ENCODE peak calls at places on chromosome 11, in five cellular contexts. Q is mammary epithelial cell, T is fibroblast of lung, W is GM12878, N is PC-9. Z is an unnamed sample.

GRCh38 chr11:64854534-64855502 is 10.4 kb upstream of the CDC42BPG start:
- DNase-seq in W (no peak), Q (peak), N (peak), T (peak), Z (peak)

GRCh38 chr11:69848196-69848595 is 29.0 kb upstream of the FGF3 start:
- DNase-seq in W (no peak), N (no peak), T (peak), Q (peak), Z (peak)

GRCh38 chr11:113043704-113044103 is 82.5 kb downstream of the NCAM1 start:
- DNase-seq in Q (no peak), N (no peak), W (no peak), T (no peak), Z (no peak)

GRCh38 chr11:63574856-63575602 is 11.8 kb upstream of the PLAAT2 start:
- DNase-seq in Q (no peak), W (no peak), T (peak), N (no peak), Z (no peak)

GRCh38 chr11:82546556-82547162 is 187.0 kb downstream of the FAM181B start:
- DNase-seq in Q (no peak), T (no peak), W (no peak), N (no peak), Z (no peak)

GRCh38 chr11:60905047-60905446 is 1.3 kb downstream of the PRPF19 start:
- DNase-seq in Q (no peak), T (no peak), W (no peak), N (no peak), Z (peak)

GRCh38 chr11:120652705-120653335 is 141.3 kb downstream of the GRIK4 start:
- DNase-seq in W (no peak), Q (no peak), T (peak), N (no peak), Z (peak)

GRCh38 chr11:124285610-124286344 is 28.0 kb downstream of the OR8D1 start:
- DNase-seq in T (peak), W (no peak), N (no peak), Q (peak), Z (peak)

GRCh38 chr11:65212226-65212801 is 30.6 kb downstream of the CAPN1 start:
- DNase-seq in N (no peak), W (no peak), Q (no peak), T (no peak), Z (no peak)

GRCh38 chr11:118529584-118530175 is 1.3 kb upstream of the TMEM25 start:
- DNase-seq in T (no peak), Q (no peak), W (no peak), N (no peak), Z (no peak)

GRCh38 chr11:111097191-111097590 is 148.3 kb upstream of the POU2AF2 start:
- DNase-seq in Q (no peak), W (no peak), T (peak), N (peak), Z (peak)

GRCh38 chr11:116840224-116840745 is 2.9 kb upstream of the APOA1 start:
- DNase-seq in N (no peak), T (peak), Q (no peak), W (no peak), Z (no peak)

GRCh38 chr11:125141686-125142535 is 22.6 kb upstream of the PKNOX2 start:
- DNase-seq in T (peak), W (no peak), Q (no peak), N (peak), Z (peak)

GRCh38 chr11:63961608-63962412 is 12.6 kb upstream of the COX8A start:
- DNase-seq in W (no peak), Q (peak), N (no peak), T (peak), Z (no peak)

DNA sequence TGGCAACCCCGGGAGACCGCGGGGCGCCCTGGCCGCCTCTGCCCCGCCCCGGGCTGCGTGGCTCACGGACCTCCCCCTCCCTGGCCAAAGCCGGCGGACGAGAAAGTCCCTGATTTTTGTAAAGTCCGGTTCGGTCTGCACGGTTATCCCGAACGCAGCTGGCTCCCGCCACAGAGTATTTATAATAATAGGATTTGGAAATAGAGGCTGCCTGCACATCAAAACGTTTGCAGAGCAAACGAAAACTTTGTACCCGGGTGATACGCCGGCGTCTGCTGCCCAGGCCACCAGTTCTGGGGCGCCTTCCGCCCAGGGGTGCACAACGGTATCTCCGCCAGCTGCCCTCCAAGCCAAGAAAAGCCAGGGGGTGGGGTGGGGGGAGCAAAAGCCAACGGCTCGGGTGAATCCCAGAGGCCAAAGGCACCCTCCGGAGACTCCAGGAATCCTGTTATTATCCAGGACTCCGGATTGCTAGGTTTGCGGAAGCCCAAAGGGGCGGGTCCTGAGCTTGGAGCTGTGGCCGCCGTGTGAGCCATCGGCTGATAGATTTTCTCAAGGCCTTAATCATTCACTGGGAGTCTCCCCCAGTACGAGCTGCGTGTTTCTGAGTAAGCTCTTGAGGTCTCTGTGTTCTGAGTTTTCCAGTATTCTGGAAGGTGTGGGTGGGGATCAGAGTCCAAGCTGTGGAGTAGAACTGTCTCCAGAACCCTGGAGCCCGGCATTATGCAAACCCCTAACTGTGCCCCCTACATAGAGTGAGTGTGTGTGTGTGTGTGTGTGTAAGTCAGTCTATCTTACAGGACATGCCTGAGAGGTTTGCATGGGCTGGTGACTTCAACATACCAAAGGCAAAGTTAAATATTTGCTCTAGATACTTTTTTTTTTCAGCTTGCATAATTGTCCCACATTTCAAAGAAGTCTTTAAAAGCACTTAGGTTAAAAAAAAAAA is 679 bp upstream of the SHANK2 start:
- DNase-seq in Q (no peak), W (no peak), N (peak), T (peak), Z (peak)
- TF ChIP-seq EZH2 in Q (no peak), W (no peak), N (no peak), T (no peak), Z (no peak)

GRCh38 chr11:640021-640706 is 3.1 kb downstream of the DRD4 start:
- DNase-seq in Q (no peak), W (no peak), T (no peak), N (no peak), Z (no peak)

GRCh38 chr11:637593-638507 is 781 bp downstream of the DRD4 start:
- DNase-seq in Q (no peak), W (no peak), T (no peak), N (no peak), Z (no peak)

GRCh38 chr11:637333-637592 is 194 bp downstream of the DRD4 start:
- DNase-seq in W (no peak), T (no peak), N (no peak), Q (no peak), Z (no peak)

GRCh38 chr11:638616-639323 is 1.7 kb downstream of the DRD4 start:
- DNase-seq in N (no peak), T (no peak), W (no peak), Q (no peak), Z (no peak)

GRCh38 chr11:639324-639977 is 2.4 kb downstream of the DRD4 start:
- DNase-seq in Q (no peak), T (no peak), W (no peak), N (no peak), Z (no peak)
- TF ChIP-seq EZH2 in Q (no peak), T (no peak), W (no peak), N (no peak), Z (no peak)

DNA sequence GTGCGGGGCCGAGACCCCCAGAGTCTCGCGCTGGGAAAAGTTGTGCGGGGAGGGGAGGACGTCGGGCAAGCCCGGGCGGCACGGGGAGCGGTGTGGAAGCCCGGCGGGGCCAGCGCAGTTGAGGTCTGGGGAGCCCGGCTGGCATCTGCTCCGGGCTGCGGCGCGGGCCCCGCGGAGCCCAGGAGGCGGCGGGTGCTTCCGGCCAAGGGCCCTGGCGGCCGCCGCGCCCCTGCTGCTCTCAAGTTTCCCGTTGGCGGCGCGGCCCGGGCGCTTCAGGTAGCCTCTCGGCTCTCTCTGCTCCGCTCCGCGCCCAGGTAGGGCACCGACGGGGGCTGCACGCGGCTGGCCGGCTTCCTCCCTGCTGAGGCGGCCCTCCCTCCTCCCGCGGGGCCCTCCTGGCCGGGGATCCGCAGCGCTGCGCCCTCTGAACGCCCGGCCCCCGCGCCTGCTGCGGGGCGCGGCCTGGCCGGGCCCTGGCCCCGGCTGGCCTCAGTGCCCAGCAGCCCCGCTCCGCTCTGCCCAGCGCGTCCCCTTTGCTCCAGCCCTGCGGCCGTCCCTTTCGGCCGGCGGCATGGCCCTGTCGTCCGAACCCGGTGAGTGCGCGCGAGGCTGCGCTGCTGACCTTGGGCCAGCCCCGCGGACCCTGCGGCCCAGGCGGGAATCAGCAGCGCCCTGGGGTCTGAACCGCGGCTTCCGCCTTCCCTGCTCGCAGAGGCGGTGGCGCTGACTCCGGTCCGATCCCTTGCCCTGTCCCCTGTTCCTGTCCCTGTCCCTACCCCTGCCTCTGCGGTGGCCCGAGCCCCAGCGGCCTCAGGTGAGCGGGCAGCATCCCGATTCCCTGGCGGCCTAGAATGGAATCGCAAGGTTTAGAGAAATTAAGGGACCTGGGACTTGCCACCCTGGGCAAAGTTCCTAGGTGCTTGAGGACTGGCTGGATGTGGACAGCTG is 4.3 kb upstream of the AMPD3 start:
- DNase-seq in T (peak), N (peak), Q (peak), W (no peak), Z (peak)
- TF ChIP-seq EZH2 in T (no peak), N (no peak), Q (no peak), W (no peak), Z (no peak)

DNA sequence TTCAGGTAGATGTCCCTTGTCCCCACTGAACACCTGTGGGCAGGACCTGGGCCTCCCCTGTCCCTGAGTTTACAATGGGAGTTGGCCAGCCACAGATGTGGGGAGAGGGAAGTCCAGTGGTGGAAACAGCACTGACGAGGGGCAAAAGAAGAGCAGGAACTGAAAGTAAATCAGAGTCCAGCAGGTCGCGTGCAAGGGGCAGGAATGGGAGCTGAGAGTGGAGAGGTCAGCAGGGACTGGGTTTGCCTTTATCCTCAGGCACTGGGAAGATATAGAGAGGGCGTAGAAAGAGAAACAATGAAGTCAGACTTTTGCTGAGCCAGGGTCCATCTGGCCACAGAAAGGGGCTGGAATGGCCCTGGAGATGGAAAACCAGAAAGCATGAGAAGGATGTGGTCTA is 8.5 kb downstream of the P2RY6 start:
- DNase-seq in T (no peak), N (no peak), W (no peak), Q (no peak), Z (no peak)
- TF ChIP-seq EZH2 in T (no peak), N (no peak), W (no peak), Q (no peak), Z (no peak)

Z was measured in PC-3.